ENCODE peak calls at places on chromosomes 7 and 10, in four cellular contexts. Y is fibroblast of the aortic adventitia, V is glutamatergic neuron, P is right cardiac atrium. U is an unnamed sample.

GRCh38 chr7:151276651-151277590 is 28.4 kb upstream of the SMARCD3 start:
- DNase-seq in Y (peak; percentile 64), V (peak; percentile 75), P (peak; percentile 85), U (peak; percentile 79)

GRCh38 chr10:121952226-121952625 is 22.8 kb downstream of the NSMCE4A start:
- DNase-seq in Y (peak; percentile 54), V (no peak), P (no peak), U (peak; percentile 79)

GRCh38 chr10:120208488-120208887 is 248.5 kb upstream of the PLPP4 start:
- DNase-seq in Y (no peak), V (no peak), P (no peak), U (no peak)

GRCh38 chr7:55127622-55128081 is 108.8 kb downstream of the EGFR start:
- DNase-seq in Y (peak; percentile 69), V (no peak), P (peak; percentile 80), U (peak; percentile 49)

GRCh38 chr7:131012477-131013031 is 278.5 kb upstream of the KLF14 start:
- DNase-seq in Y (no peak), V (no peak), P (no peak), U (peak; percentile 93)

GRCh38 chr7:8151161-8151560 is 110.8 kb downstream of the ICA1 start:
- DNase-seq in Y (no peak), V (no peak), P (no peak), U (no peak)

GRCh38 chr10:62584216-62584615 is 210.0 kb downstream of the ZNF365 start:
- DNase-seq in Y (peak; percentile 95), V (no peak), P (no peak), U (peak; percentile 86)

GRCh38 chr10:58044072-58044471 is 223.6 kb downstream of the IPMK start:
- DNase-seq in Y (peak; percentile 54), V (no peak), P (no peak), U (peak; percentile 93)

GRCh38 chr10:6350609-6351008 is 147.9 kb downstream of the PFKFB3 start:
- DNase-seq in Y (no peak), V (no peak), P (no peak), U (no peak)

GRCh38 chr7:151166629-151167196 is 781 bp downstream of the GBX1 start:
- DNase-seq in Y (no peak), V (peak; percentile 46), P (no peak), U (no peak)

GRCh38 chr7:155211761-155212160 is 85.9 kb upstream of the INSIG1 start:
- DNase-seq in Y (no peak), V (peak; percentile 4), P (no peak), U (no peak)

GRCh38 chr7:100435401-100436304 is 644 bp downstream of the PPP1R35 start:
- DNase-seq in Y (no peak), V (peak; percentile 46), P (peak; percentile 72), U (peak; percentile 61)

GRCh38 chr10:119139464-119140067 is 25.9 kb downstream of the SFXN4 start:
- DNase-seq in Y (peak; percentile 17), V (peak; percentile 64), P (no peak), U (peak; percentile 47)

GRCh38 chr7:762891-763290 is 35.8 kb upstream of the PRKAR1B start:
- DNase-seq in Y (no peak), V (no peak), P (no peak), U (no peak)

GRCh38 chr10:119535310-119535709 is 7.2 kb downstream of the RGS10 start:
- DNase-seq in Y (peak; percentile 23), V (peak; percentile 40), P (no peak), U (peak; percentile 29)

GRCh38 chr7:142711722-142712616 is 37.3 kb upstream of the PRSS1 start:
- DNase-seq in Y (peak; percentile 52), V (no peak), P (no peak), U (peak; percentile 48)